ENCODE peak calls at places on chromosomes 1 and 21, in four cellular contexts. I, H, S and L are unnamed samples.

GRCh38 chr1:153647375-153647714 is 11.2 kb upstream of the SNAPIN start:
- DNase-seq in I (no peak), H (no peak), S (no peak), L (no peak)

GRCh38 chr1:65425697-65426096 is 5.2 kb downstream of the LEPR start:
- DNase-seq in I (no peak), H (no peak), S (no peak), L (no peak)

GRCh38 chr1:205963352-205963751 is 20.1 kb upstream of the SLC26A9 start:
- DNase-seq in I (no peak), H (no peak), S (no peak), L (no peak)

GRCh38 chr1:1782399-1783221 is 4.3 kb upstream of the NADK start:
- DNase-seq in I (peak; percentile 60), H (peak; percentile 62), S (peak; percentile 85), L (peak; percentile 22)

GRCh38 chr1:58921342-58921741 is 137.5 kb upstream of the JUN start:
- DNase-seq in I (no peak), H (no peak), S (no peak), L (no peak)

GRCh38 chr1:90502194-90502593 is 214.9 kb downstream of the BARHL2 start:
- DNase-seq in I (no peak), H (no peak), S (no peak), L (no peak)

GRCh38 chr1:54268714-54269297 is 68.8 kb downstream of the MRPL37 start:
- DNase-seq in I (no peak), H (no peak), S (no peak), L (no peak)

GRCh38 chr1:103541431-103541830 is 15.9 kb downstream of the RNPC3 start:
- DNase-seq in I (no peak), H (no peak), S (no peak), L (no peak)

GRCh38 chr1:96865731-96866684 is 144.4 kb downstream of the PTBP2 start:
- DNase-seq in I (peak; percentile 5), H (no peak), S (no peak), L (no peak)

GRCh38 chr1:103460496-103460895 is 65.0 kb upstream of the RNPC3 start:
- DNase-seq in I (no peak), H (no peak), S (no peak), L (no peak)

GRCh38 chr1:230797376-230798186 is 50.4 kb downstream of the CAPN9 start:
- DNase-seq in I (peak; percentile 75), H (peak; percentile 72), S (no peak), L (no peak)

GRCh38 chr1:244665771-244666217 is 12.9 kb downstream of the DESI2 start:
- DNase-seq in I (no peak), H (no peak), S (no peak), L (no peak)

GRCh38 chr1:69568435-69569280 is 936 bp downstream of the LRRC7 start:
- DNase-seq in I (no peak), H (peak; percentile 9), S (no peak), L (no peak)

GRCh38 chr1:203937678-203938330 is 76.4 kb downstream of the SNRPE start:
- DNase-seq in I (no peak), H (no peak), S (no peak), L (no peak)

GRCh38 chr1:196717868-196718267 is 56.8 kb upstream of the CFHR3 start:
- DNase-seq in I (no peak), H (no peak), S (no peak), L (no peak)

GRCh38 chr21:31596055-31596454 is 63.4 kb upstream of the SOD1 start:
- DNase-seq in I (no peak), H (no peak), S (no peak), L (no peak)

GRCh38 chr1:89578151-89578550 is 53.5 kb downstream of the LRRC8B start:
- DNase-seq in I (no peak), H (no peak), S (no peak), L (no peak)

GRCh38 chr1:9746651-9747050 is 77.1 kb downstream of the CLSTN1 start:
- DNase-seq in I (no peak), H (no peak), S (no peak), L (no peak)

GRCh38 chr1:16371725-16372124 is 4.7 kb downstream of the SZRD1 start:
- DNase-seq in I (no peak), H (peak; percentile 14), S (no peak), L (no peak)

GRCh38 chr1:89547563-89548485 is 23.2 kb downstream of the LRRC8B start:
- DNase-seq in I (no peak), H (no peak), S (no peak), L (no peak)

GRCh38 chr1:175976865-175977642 is 230.0 kb downstream of the COP1 start:
- DNase-seq in I (no peak), H (no peak), S (no peak), L (no peak)

GRCh38 chr1:226637147-226637935 is 88.8 kb downstream of the STUM start:
- DNase-seq in I (peak; percentile 73), H (peak; percentile 77), S (no peak), L (no peak)

GRCh38 chr1:232372431-232373225 is 257.3 kb downstream of the SIPA1L2 start:
- DNase-seq in I (no peak), H (no peak), S (no peak), L (no peak)

GRCh38 chr1:57131701-57132394 is 166.0 kb upstream of the C8B start:
- DNase-seq in I (no peak), H (no peak), S (no peak), L (no peak)

GRCh38 chr1:241443561-241443960 is 76.0 kb downstream of the FH start:
- DNase-seq in I (no peak), H (no peak), S (no peak), L (no peak)

GRCh38 chr1:21278898-21279819 is 11.1 kb downstream of the ECE1 start:
- DNase-seq in I (no peak), H (peak; percentile 71), S (no peak), L (no peak)

GRCh38 chr1:153513023-153513422 is 22.8 kb downstream of the S100A6 start:
- DNase-seq in I (no peak), H (no peak), S (no peak), L (no peak)

GRCh38 chr1:87204441-87204840 is 124.2 kb upstream of the LMO4 start:
- DNase-seq in I (no peak), H (no peak), S (no peak), L (no peak)

GRCh38 chr1:32886012-32886827 is at the start of gene HPCA:
- DNase-seq in I (peak; percentile 46), H (peak; percentile 80), S (peak; percentile 68), L (no peak)

GRCh38 chr1:82775402-82776000 is 974.8 kb downstream of the ADGRL2 start:
- DNase-seq in I (no peak), H (peak; percentile 29), S (peak; percentile 52), L (no peak)

GRCh38 chr1:149917590-149918144 is at the start of gene SV2A:
- DNase-seq in I (no peak), H (no peak), S (no peak), L (no peak)

GRCh38 chr1:243658596-243659105 is 191.4 kb downstream of the AKT3 start:
- DNase-seq in I (no peak), H (no peak), S (no peak), L (no peak)

GRCh38 chr1:235670157-235670776 is 20.7 kb upstream of the GNG4 start:
- DNase-seq in I (no peak), H (no peak), S (no peak), L (no peak)

GRCh38 chr21:15986277-15986676 is 256.5 kb downstream of the USP25 start:
- DNase-seq in I (no peak), H (no peak), S (no peak), L (no peak)

GRCh38 chr1:219938706-219939105 is 10.3 kb upstream of the SLC30A10 start:
- DNase-seq in I (no peak), H (no peak), S (no peak), L (no peak)

GRCh38 chr1:109634771-109635750 is 15.4 kb downstream of the AMPD2 start:
- DNase-seq in I (no peak), H (no peak), S (no peak), L (no peak)

GRCh38 chr1:248807067-248807737 is 18.5 kb downstream of the SH3BP5L start:
- DNase-seq in I (peak; percentile 44), H (peak; percentile 55), S (peak; percentile 76), L (peak; percentile 11)

GRCh38 chr21:42218836-42219605 is at the start of gene ABCG1:
- DNase-seq in I (no peak), H (no peak), S (peak; percentile 71), L (peak; percentile 40)

DNA sequence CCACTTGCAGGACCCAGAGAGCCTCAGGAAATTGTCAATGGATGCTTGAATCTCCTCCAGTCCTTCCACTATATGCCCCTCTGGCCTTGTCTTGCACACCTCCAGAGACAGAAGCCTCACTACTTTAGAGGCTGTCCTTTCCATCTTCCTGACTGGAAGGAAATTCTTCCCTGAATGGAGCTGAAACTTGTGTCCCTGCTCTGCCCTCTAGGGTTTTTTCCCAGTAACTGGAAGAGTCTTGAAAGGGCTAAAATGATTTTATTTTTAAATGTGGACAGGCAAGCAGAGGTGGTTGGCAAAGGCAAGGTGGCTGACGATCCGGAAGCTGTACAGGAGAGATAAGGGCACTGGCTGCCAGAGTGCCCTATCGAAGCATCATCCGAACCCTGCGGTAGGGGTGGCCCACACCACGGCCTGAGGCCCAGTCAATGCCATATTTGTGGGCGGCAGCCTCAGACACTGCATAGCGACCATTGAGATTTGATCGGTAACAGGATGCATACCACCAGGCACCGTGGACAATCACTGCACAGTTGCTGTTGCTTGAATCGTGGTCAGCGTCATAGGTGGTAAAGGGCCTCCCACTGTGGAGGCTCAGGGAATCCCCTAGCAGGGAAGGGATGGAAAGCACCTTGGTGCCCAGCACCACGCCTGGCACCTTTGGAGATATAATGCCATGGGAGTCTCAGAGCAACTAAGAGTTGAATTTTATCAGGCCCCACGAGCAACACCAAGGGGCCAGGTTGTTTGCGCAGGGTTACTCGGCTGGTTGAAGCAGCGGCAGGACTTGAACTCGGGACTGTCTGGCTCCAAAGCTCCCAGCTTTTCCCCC is 2.3 kb upstream of the MAP3K6 start:
- DNase-seq in I (no peak), H (no peak), S (no peak), L (no peak)
- H3K4me3 ChIP-seq in I (no peak overlapping the region), H (no peak overlapping the region), S (peak overlapping the region; percentile 47), L (no peak overlapping the region)

GRCh38 chr1:145987926-145988325 is 8.5 kb downstream of the TXNIP start:
- DNase-seq in I (no peak), H (no peak), S (no peak), L (no peak)
- H3K27ac ChIP-seq in I (peak overlapping the region; percentile 96), H (no peak overlapping the region), S (peak overlapping the region; percentile 96), L (peak overlapping the region; percentile 44)

GRCh38 chr1:201942129-201942495 is 4.2 kb downstream of the LMOD1 start:
- DNase-seq in I (no peak), H (no peak), S (no peak), L (no peak)
- H3K4me3 ChIP-seq in I (no peak overlapping the region), H (peak overlapping the region; percentile 75), S (peak overlapping the region; percentile 21), L (no peak overlapping the region)

DNA sequence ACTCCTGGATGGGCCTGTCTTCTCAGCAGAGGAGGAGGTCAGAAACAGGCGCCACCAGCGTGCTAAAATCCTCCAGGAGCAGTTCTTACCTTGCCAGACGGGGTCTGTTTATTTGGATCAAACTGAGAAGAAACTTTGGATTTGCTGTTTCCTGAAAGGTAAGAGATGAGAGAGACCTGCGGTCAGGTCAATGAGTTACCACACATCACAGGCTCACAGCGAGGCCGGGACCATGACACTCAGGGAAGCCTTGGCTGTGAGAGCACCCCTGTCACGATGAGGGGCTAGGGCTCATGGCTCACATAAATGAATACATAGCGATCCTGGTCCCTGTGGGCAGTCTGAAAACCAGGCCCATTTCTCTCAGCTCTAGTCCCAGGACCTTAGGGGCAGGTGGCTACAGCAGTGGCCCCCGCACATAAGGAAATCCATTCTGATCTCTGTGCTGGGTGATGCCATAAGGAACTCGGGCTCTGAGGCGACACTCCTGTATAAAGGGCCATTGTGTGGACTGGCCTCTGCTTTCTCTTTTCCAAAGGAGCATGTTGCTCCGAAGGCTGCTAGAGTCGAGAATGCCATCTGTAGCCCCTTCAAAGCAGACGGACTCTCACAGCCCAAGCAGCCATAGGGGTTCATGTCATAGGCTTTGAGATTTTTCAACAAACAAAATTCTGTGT is 8.9 kb upstream of the SRM start:
- DNase-seq in I (no peak), H (peak; percentile 3), S (peak; percentile 18), L (no peak)
- H3K27ac ChIP-seq in I (no peak overlapping the region), H (no peak overlapping the region), S (no peak overlapping the region), L (no peak overlapping the region)